ENCODE peak calls at places on chromosomes 13 and 19, in eight cellular contexts. H, X, E, R, U, Q, Z and J are unnamed samples.

GRCh38 chr19:41882568-41883462 is at the start of gene ARHGEF1:
- DNase-seq in Z (no peak), U (no peak), Q (peak; percentile 74), X (no peak), E (no peak), R (peak; percentile 51), H (peak; percentile 42), J (peak; percentile 69)

GRCh38 chr19:1154731-1155351 is 19.2 kb downstream of the SBNO2 start:
- DNase-seq in Q (peak; percentile 82), Z (no peak), U (no peak), X (no peak), E (peak; percentile 95), R (no peak), H (no peak), J (no peak)

GRCh38 chr13:31913459-31913858 is 118.1 kb upstream of the FRY start:
- DNase-seq in X (no peak), E (no peak), Z (no peak), U (no peak), R (no peak), H (no peak), Q (no peak), J (no peak)

GRCh38 chr19:8446055-8446709 is 1.4 kb downstream of the HNRNPM start:
- DNase-seq in Q (no peak), R (no peak), Z (no peak), U (no peak), X (no peak), E (no peak), H (no peak), J (no peak)

GRCh38 chr13:96984061-96984508 is 10.2 kb downstream of the OXGR1 start:
- DNase-seq in R (no peak), U (no peak), X (no peak), H (peak; percentile 75), E (no peak), Z (peak; percentile 38), Q (no peak), J (peak; percentile 66)

GRCh38 chr13:66995366-66995663 is 234.8 kb downstream of the PCDH9 start:
- DNase-seq in U (no peak), H (no peak), E (no peak), R (no peak), X (no peak), Z (no peak), Q (no peak), J (no peak)

GRCh38 chr19:6088677-6089063 is 21.6 kb downstream of the RFX2 start:
- DNase-seq in U (no peak), E (no peak), X (no peak), Q (no peak), R (no peak), Z (no peak), H (no peak), J (no peak)

GRCh38 chr13:111380431-111380830 is 60.0 kb downstream of the TEX29 start:
- DNase-seq in U (no peak), R (no peak), H (no peak), E (peak; percentile 30), Z (no peak), Q (no peak), X (no peak), J (no peak)

GRCh38 chr13:74966814-74967213 is 515.2 kb downstream of the TBC1D4 start:
- DNase-seq in U (peak; percentile 31), Q (peak; percentile 67), Z (no peak), H (no peak), R (no peak), X (no peak), E (no peak), J (no peak)

GRCh38 chr19:47758433-47758784 is 13.1 kb downstream of the NOP53 start:
- DNase-seq in R (no peak), E (no peak), Z (no peak), X (no peak), Q (no peak), H (no peak), U (no peak), J (no peak)

GRCh38 chr19:14497347-14497921 is 1.5 kb upstream of the GIPC1 start:
- DNase-seq in R (no peak), E (no peak), Q (no peak), X (no peak), Z (no peak), U (no peak), H (no peak), J (no peak)

GRCh38 chr13:111944171-111944583 is 122.8 kb upstream of the SOX1 start:
- DNase-seq in Q (no peak), Z (no peak), H (no peak), X (no peak), U (no peak), E (no peak), R (no peak), J (no peak)

GRCh38 chr13:60617863-60618733 is 221.1 kb downstream of the TDRD3 start:
- DNase-seq in Q (no peak), X (peak; percentile 10), Z (no peak), H (peak; percentile 39), E (no peak), U (no peak), R (no peak), J (peak; percentile 48)

GRCh38 chr13:111267784-111268183 is 52.7 kb upstream of the TEX29 start:
- DNase-seq in Z (no peak), Q (no peak), R (no peak), X (no peak), H (no peak), E (no peak), U (no peak), J (no peak)

GRCh38 chr13:50152224-50152623 is 137.0 kb downstream of the KCNRG start:
- DNase-seq in E (no peak), H (no peak), Q (no peak), U (no peak), X (no peak), Z (no peak), R (no peak), J (no peak)

GRCh38 chr19:52296773-52297600 is at the start of gene ZNF480:
- DNase-seq in H (peak; percentile 74), U (no peak), R (peak; percentile 86), Z (peak; percentile 38), E (peak; percentile 87), Q (peak; percentile 84), X (peak; percentile 82), J (peak; percentile 95)

GRCh38 chr13:76157926-76158325 is 521.8 kb downstream of the LMO7 start:
- DNase-seq in E (no peak), H (no peak), U (no peak), Z (no peak), R (no peak), Q (no peak), X (no peak), J (no peak)

GRCh38 chr13:80486407-80486806 is 145.5 kb upstream of the SPRY2 start:
- DNase-seq in E (no peak), U (no peak), Z (no peak), X (no peak), Q (no peak), H (no peak), R (no peak), J (no peak)

GRCh38 chr13:95698047-95698749 is 21.3 kb downstream of the DNAJC3 start:
- DNase-seq in Z (no peak), Q (no peak), H (no peak), X (peak; percentile 34), U (no peak), E (no peak), R (no peak), J (no peak)

GRCh38 chr19:1062387-1063029 is 4.5 kb upstream of the ARHGAP45 start:
- DNase-seq in Q (no peak), Z (no peak), E (no peak), U (no peak), X (peak; percentile 74), H (no peak), R (no peak), J (no peak)

GRCh38 chr19:2337329-2337707 is 8.8 kb downstream of the SPPL2B start:
- DNase-seq in R (no peak), E (no peak), Q (no peak), X (peak; percentile 64), U (no peak), H (peak; percentile 77), Z (no peak), J (peak; percentile 69)

GRCh38 chr13:52809310-52809769 is 39.1 kb downstream of the PCDH8 start:
- DNase-seq in Z (no peak), X (peak; percentile 86), H (peak; percentile 81), U (peak; percentile 12), E (no peak), Q (peak; percentile 76), R (no peak), J (peak; percentile 91)

GRCh38 chr19:39303373-39304184 is 7.4 kb downstream of the IFNL1 start:
- DNase-seq in X (no peak), E (no peak), U (no peak), Z (no peak), Q (no peak), H (peak; percentile 93), R (no peak), J (no peak)

GRCh38 chr13:93788456-93788855 is 561.8 kb downstream of the GPC6 start:
- DNase-seq in Q (no peak), H (no peak), U (no peak), E (no peak), R (no peak), X (no peak), Z (no peak), J (no peak)

GRCh38 chr13:104140557-104140956 is 1074.3 kb upstream of the SLC10A2 start:
- DNase-seq in E (no peak), X (no peak), R (no peak), Z (no peak), Q (no peak), U (no peak), H (no peak), J (no peak)

GRCh38 chr13:49214917-49215376 is 5.2 kb upstream of the MLNR start:
- DNase-seq in U (no peak), R (peak; percentile 24), X (no peak), E (no peak), H (no peak), Z (peak; percentile 31), Q (no peak), J (peak; percentile 45)

GRCh38 chr19:27671876-27672275 is 1541.1 kb downstream of the UQCRFS1 start:
- DNase-seq in E (no peak), Z (no peak), X (no peak), U (no peak), R (no peak), H (no peak), Q (no peak), J (no peak)

GRCh38 chr13:42821437-42821836 is 40.1 kb downstream of the FAM216B start:
- DNase-seq in H (no peak), Z (no peak), Q (no peak), R (no peak), U (peak; percentile 84), E (no peak), X (no peak), J (no peak)